ENCODE peak calls at places on chromosomes 16 and 17, in ten cellular contexts. F, R, J, V, C, X, Z, G, D and Y are unnamed samples. For H3K36me3 and H3K27me3, the result is how much of the 10 kb centered on the place peaks cover.

GRCh38 chr16:13919330-13919682 is 648 bp upstream of the ERCC4 start:
- DNase-seq in F (no peak), R (no peak), J (peak), V (no peak), C (no peak), X (no peak), Z (no peak), G (no peak), D (peak), Y (no peak)

GRCh38 chr17:4583796-4584124 is 569 bp upstream of the SMTNL2 start:
- DNase-seq in F (no peak), R (no peak), J (no peak), V (no peak), C (no peak), X (no peak), Z (no peak), G (no peak), D (peak), Y (peak)

GRCh38 chr17:75628425-75628824 is 4.8 kb upstream of the SMIM5 start:
- DNase-seq in F (no peak), R (no peak), J (no peak), V (no peak), C (peak), X (no peak), Z (no peak), G (no peak), D (no peak), Y (no peak)

GRCh38 chr17:20234266-20234665 is 225.1 kb downstream of the SPECC1 start:
- DNase-seq in F (no peak), R (no peak), J (no peak), V (no peak), C (no peak), X (no peak), Z (no peak), G (no peak), D (no peak), Y (no peak)

GRCh38 chr16:5867250-5867649 is 769.7 kb upstream of the EEF2KMT start:
- DNase-seq in F (no peak), R (no peak), J (no peak), V (no peak), C (no peak), X (no peak), Z (no peak), G (no peak), D (no peak), Y (no peak)

GRCh38 chr17:45676695-45677094 is 107.4 kb upstream of the CRHR1 start:
- DNase-seq in F (no peak), R (no peak), J (no peak), V (no peak), C (peak), X (no peak), Z (no peak), G (no peak), D (no peak), Y (no peak)

GRCh38 chr16:85395207-85395912 is 217.8 kb upstream of the GSE1 start:
- DNase-seq in F (peak), R (peak), J (peak), V (peak), C (peak), X (peak), Z (peak), G (peak), D (peak), Y (peak)

GRCh38 chr17:27408891-27409290 is 47.4 kb upstream of the KSR1 start:
- DNase-seq in F (no peak), R (no peak), J (peak), V (no peak), C (no peak), X (no peak), Z (no peak), G (no peak), D (peak), Y (no peak)

GRCh38 chr16:74226361-74226979 is 70.1 kb upstream of the PSMD7 start:
- DNase-seq in F (no peak), R (no peak), J (peak), V (no peak), C (no peak), X (no peak), Z (no peak), G (no peak), D (peak), Y (no peak)

GRCh38 chr17:42010898-42011516 is 6.2 kb downstream of the DNAJC7 start:
- DNase-seq in F (no peak), R (no peak), J (peak), V (no peak), C (no peak), X (no peak), Z (no peak), G (no peak), D (peak), Y (no peak)

GRCh38 chr17:66446419-66446818 is 144.0 kb downstream of the PRKCA start:
- DNase-seq in F (no peak), R (no peak), J (no peak), V (no peak), C (no peak), X (no peak), Z (no peak), G (no peak), D (no peak), Y (peak)

GRCh38 chr16:58885528-58886170 is 151.5 kb upstream of the GOT2 start:
- DNase-seq in F (no peak), R (no peak), J (no peak), V (no peak), C (no peak), X (no peak), Z (no peak), G (no peak), D (no peak), Y (no peak)

GRCh38 chr16:4021070-4021779 is 95.0 kb downstream of the ADCY9 start:
- DNase-seq in F (no peak), R (no peak), J (no peak), V (no peak), C (peak), X (no peak), Z (no peak), G (no peak), D (no peak), Y (no peak)

GRCh38 chr16:55495616-55496289 is 13.1 kb upstream of the LPCAT2 start:
- DNase-seq in F (peak), R (no peak), J (peak), V (peak), C (no peak), X (no peak), Z (no peak), G (no peak), D (peak), Y (no peak)
- H3K36me3 ChIP-seq in F (under half), R (under half), J (half or more), V (under half), C (under half), X (under half), Z (under half), G (under half), D (half or more), Y (half or more)

GRCh38 chr16:68642047-68642435 is 3.1 kb upstream of the CDH3 start:
- DNase-seq in F (no peak), R (no peak), J (no peak), V (no peak), C (no peak), X (no peak), Z (no peak), G (no peak), D (no peak), Y (no peak)
- H3K27me3 ChIP-seq in F (under half), R (under half), J (under half), V (under half), C (half or more), X (under half), Z (half or more), G (under half), D (under half), Y (under half)

GRCh38 chr16:425740-426114 is 278 bp downstream of the RAB11FIP3 start:
- DNase-seq in F (no peak), R (no peak), J (no peak), V (no peak), C (no peak), X (no peak), Z (no peak), G (no peak), D (no peak), Y (no peak)
- H3K4me3 ChIP-seq in F (peak), R (peak), J (peak), V (peak), C (peak), X (peak), Z (peak), G (peak), D (peak), Y (peak)

GRCh38 chr16:89335803-89336485 is 118.4 kb downstream of the ZNF778 start:
- DNase-seq in F (no peak), R (no peak), J (no peak), V (no peak), C (peak), X (no peak), Z (no peak), G (no peak), D (no peak), Y (no peak)
- H3K36me3 ChIP-seq in F (under half), R (under half), J (under half), V (under half), C (under half), X (under half), Z (under half), G (under half), D (under half), Y (under half)

GRCh38 chr17:17682293-17682736 is 1.1 kb downstream of the RAI1 start:
- DNase-seq in F (no peak), R (no peak), J (no peak), V (peak), C (peak), X (no peak), Z (peak), G (peak), D (peak), Y (peak)

GRCh38 chr17:17681187-17681743 is at the start of gene RAI1:
- DNase-seq in F (no peak), R (no peak), J (peak), V (peak), C (peak), X (no peak), Z (peak), G (peak), D (peak), Y (peak)

GRCh38 chr17:17681744-17682292 is 560 bp downstream of the RAI1 start:
- DNase-seq in F (no peak), R (no peak), J (no peak), V (peak), C (no peak), X (no peak), Z (peak), G (peak), D (peak), Y (no peak)

GRCh38 chr17:17683710-17684365 is 2.6 kb downstream of the RAI1 start:
- DNase-seq in F (no peak), R (no peak), J (no peak), V (no peak), C (no peak), X (no peak), Z (no peak), G (no peak), D (peak), Y (no peak)

GRCh38 chr17:17682737-17683675 is 1.7 kb downstream of the RAI1 start:
- DNase-seq in F (peak), R (no peak), J (peak), V (peak), C (peak), X (no peak), Z (peak), G (peak), D (peak), Y (peak)
- H3K27me3 ChIP-seq in F (under half), R (under half), J (under half), V (under half), C (under half), X (under half), Z (under half), G (under half), D (under half), Y (under half)